ENCODE peak calls at places on chromosomes 2 and 18, in four cellular contexts. D, R, Q and T are unnamed samples.

GRCh38 chr2:37414470-37414949 is 70.1 kb downstream of the QPCT start:
- DNase-seq in R (peak), D (peak), Q (no peak), T (peak)

GRCh38 chr2:143029141-143029540 is 100.1 kb upstream of the ARHGAP15 start:
- DNase-seq in R (no peak), D (peak), Q (no peak), T (no peak)

GRCh38 chr2:197713271-197713670 is 8.1 kb downstream of the MARS2 start:
- DNase-seq in R (no peak), Q (no peak), D (no peak), T (no peak)

GRCh38 chr2:201127570-201127969 is 11.6 kb downstream of the CFLAR start:
- DNase-seq in D (peak), R (no peak), Q (no peak), T (no peak)

GRCh38 chr18:47184419-47185050 is 8.4 kb upstream of the IER3IP1 start:
- DNase-seq in D (peak), R (peak), Q (no peak), T (peak)

GRCh38 chr2:240624950-240625621 is at the start of gene GPR35:
- DNase-seq in Q (peak), R (no peak), D (peak), T (peak)

GRCh38 chr2:223104741-223105140 is 52.8 kb downstream of the KCNE4 start:
- DNase-seq in D (no peak), R (no peak), Q (no peak), T (no peak)

GRCh38 chr2:26562811-26563645 is 78.1 kb downstream of the CIB4 start:
- DNase-seq in R (no peak), D (no peak), Q (no peak), T (no peak)

GRCh38 chr2:189683348-189683747 is 8.9 kb downstream of the ANKAR start:
- DNase-seq in R (no peak), Q (no peak), D (peak), T (no peak)

GRCh38 chr18:80196528-80197320 is 50.6 kb downstream of the PARD6G start:
- DNase-seq in R (peak), D (peak), Q (no peak), T (peak)

GRCh38 chr2:198376677-198377076 is 572.3 kb downstream of the PLCL1 start:
- DNase-seq in D (peak), R (peak), Q (no peak), T (no peak)

GRCh38 chr18:63879684-63880083 is 7.8 kb upstream of the SERPINB2 start:
- DNase-seq in Q (no peak), R (peak), D (peak), T (peak)

GRCh38 chr2:218806346-218806978 is 24.5 kb downstream of the CYP27A1 start:
- DNase-seq in D (peak), R (peak), Q (no peak), T (peak)

GRCh38 chr2:6309415-6310185 is 556.1 kb downstream of the CMPK2 start:
- DNase-seq in R (no peak), Q (no peak), D (no peak), T (no peak)

GRCh38 chr2:6308986-6309385 is 556.7 kb downstream of the CMPK2 start:
- DNase-seq in Q (no peak), R (no peak), D (no peak), T (no peak)

GRCh38 chr2:6310910-6311215 is 554.8 kb downstream of the CMPK2 start:
- DNase-seq in R (no peak), Q (no peak), D (no peak), T (no peak)

GRCh38 chr2:6312377-6312776 is 553.3 kb downstream of the CMPK2 start:
- DNase-seq in Q (no peak), D (no peak), R (no peak), T (no peak)

DNA sequence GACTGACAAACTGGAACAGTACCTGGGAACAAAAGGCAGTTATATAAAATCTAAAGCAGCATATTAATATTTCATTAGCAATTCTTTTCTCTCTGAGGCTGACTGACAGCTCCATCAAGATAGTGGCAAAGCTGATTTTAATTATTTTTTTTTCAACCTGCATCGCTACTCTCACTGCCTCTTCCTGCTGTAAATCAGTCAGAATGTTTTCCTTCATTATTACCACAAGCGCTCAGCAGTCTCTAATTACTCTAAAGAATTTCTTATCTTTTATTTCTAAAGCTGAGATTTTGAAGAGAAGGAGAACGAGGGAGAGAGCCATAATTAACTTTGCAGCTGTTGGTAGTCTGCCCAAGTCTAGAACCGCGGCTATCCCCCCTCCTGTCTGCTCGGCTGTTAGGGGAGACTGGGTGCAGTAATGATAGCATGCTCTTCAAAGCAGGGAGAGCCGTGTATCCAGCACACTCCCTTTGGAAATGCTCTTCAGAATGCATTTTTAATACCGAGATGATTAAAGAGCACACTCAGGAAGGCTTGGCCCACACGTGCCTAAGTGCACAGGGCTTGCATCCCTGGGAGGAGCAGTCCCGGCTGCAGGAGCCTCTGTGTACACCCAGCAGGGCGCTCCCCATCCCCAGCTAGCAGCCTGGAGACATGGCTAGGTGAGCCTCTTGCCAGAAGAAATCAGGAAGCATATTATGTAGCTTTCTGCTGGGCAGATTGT is 555.4 kb downstream of the CMPK2 start:
- DNase-seq in D (no peak), R (no peak), Q (no peak), T (no peak)
- H3K27ac ChIP-seq in D (no peak), R (no peak), Q (no peak), T (no peak)

GRCh38 chr18:48766487-48766886 is 184.3 kb downstream of the SMAD7 start:
- DNase-seq in R (no peak), D (no peak), Q (no peak), T (no peak)
- H2BK5ac ChIP-seq in R (no peak), D (peak), Q (no peak), T (no peak)

DNA sequence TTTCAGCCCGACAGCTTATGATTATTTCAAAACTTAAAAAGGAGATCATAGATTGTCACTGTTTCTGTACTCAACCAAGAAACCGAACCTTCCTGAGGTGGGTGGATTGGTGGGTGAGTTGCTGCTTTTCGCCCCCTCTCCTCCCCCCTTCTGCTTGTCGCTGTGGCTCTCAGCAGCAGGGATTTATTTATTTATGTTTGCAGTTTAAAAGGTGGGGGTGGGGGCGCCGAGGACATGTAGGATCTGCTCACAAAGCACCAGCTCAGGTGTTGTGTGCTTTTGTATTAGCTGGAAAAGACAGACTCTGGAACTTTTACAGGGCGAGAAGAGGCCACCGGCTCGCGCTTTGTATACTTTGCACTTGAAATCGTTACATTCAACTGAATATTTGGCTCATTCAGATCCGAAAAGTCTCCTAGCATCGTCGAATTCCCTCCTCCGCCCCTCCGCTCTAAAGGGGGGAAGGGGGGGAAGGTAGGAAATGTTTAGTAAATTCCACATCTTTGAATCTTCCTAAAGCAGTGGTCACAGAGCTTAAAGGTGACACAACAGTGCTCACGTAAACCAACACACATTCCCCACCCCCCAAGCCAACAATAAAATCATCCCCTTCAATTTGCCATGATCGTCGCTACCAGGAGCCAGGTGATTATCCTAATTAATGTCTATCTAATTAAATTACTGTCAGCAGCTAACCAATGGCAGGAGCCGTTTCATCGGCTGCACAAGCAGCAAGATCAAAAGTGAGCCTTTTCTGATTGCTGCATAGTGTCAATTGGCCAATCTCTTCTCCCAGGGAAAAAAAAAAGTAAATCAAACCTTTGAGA is 417 bp upstream of the TBR1 start:
- DNase-seq in Q (no peak), D (no peak), R (peak), T (peak)
- H3K27ac ChIP-seq in Q (no peak), D (no peak), R (no peak), T (no peak)

GRCh38 chr2:170221317-170222288 is 43.7 kb downstream of the MYO3B start:
- DNase-seq in Q (no peak), R (no peak), D (peak), T (peak)
- H2BK5ac ChIP-seq in Q (no peak), R (peak), D (peak), T (peak)

GRCh38 chr2:8728305-8729015 is 46.6 kb downstream of the ID2 start:
- DNase-seq in R (no peak), Q (no peak), D (no peak), T (no peak)
- H3K27ac ChIP-seq in R (no peak), Q (no peak), D (no peak), T (no peak)

DNA sequence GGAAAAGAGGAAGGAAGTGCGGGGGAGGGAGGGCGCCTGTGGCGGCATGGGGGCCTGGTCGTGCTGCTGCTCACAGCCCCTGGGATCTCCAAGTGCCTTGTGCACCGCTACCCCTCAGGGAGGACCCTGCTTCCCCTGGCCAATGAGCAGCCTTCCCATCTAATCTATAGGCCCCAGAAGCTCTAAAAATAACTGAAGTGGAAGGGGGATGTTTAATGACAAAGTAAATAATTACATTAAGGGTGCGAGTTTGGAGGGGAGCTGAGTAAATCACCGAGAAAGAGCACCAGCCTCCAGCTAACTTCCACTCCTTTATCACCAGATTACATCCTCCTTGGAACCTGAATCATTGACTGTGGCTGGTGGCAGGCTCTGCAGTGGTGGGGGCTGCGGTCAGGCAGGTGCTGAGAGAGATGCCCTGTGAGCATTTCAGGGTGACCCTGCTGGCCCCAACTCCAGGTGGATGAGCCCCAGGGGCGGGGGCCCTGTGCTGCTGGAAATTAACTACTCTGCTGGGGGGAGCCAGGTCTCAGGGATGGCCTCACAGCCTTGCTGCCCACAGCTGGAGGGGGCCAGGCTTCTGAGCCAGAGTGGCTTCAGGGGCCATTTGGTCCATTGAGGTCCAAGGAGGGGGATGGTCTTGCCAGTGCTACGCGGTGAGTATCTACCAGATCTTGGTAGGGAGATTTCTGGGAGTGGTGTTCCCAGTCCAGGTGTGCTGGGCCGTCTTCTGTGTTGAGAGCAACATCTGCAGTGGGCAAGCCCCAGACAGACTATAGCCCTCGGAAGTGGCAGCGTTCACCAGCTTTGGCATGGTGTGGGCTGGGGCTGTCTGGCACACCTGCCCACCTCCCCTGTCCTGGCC is 74.1 kb downstream of the GLI2 start:
- DNase-seq in D (peak), Q (no peak), R (no peak), T (peak)
- H2BK5ac ChIP-seq in D (peak), Q (no peak), R (no peak), T (no peak)